ENCODE peak calls at places on chromosomes 11 and 22, in seven cellular contexts. R, I, D, A, W, X and Z are unnamed samples.

GRCh38 chr11:66317322-66317765 is 500 bp upstream of the CD248 start:
- DNase-seq in R (no peak), I (no peak), D (peak; percentile 77), A (peak; percentile 40), W (peak; percentile 36), X (peak; percentile 20), Z (no peak)

GRCh38 chr22:18063311-18063710 is 14.5 kb upstream of the PEX26 start:
- DNase-seq in R (peak; percentile 65), I (no peak), D (no peak), A (no peak), W (no peak), X (no peak), Z (peak; percentile 63)

GRCh38 chr11:27930946-27931345 is 177.0 kb downstream of the KIF18A start:
- DNase-seq in R (no peak), I (no peak), D (no peak), A (no peak), W (no peak), X (no peak), Z (no peak)

GRCh38 chr11:125591659-125592304 is 870 bp upstream of the STT3A start:
- DNase-seq in R (peak; percentile 40), I (no peak), D (peak; percentile 45), A (peak; percentile 22), W (peak; percentile 17), X (peak; percentile 39), Z (peak; percentile 64)

GRCh38 chr11:76745059-76745376 is 38.1 kb upstream of the TSKU start:
- DNase-seq in R (no peak), I (no peak), D (no peak), A (no peak), W (no peak), X (no peak), Z (no peak)

GRCh38 chr11:119902656-119903181 is 173.7 kb upstream of the NECTIN1 start:
- DNase-seq in R (no peak), I (no peak), D (no peak), A (no peak), W (no peak), X (no peak), Z (no peak)

GRCh38 chr11:108914981-108915380 is 250.1 kb downstream of the DDX10 start:
- DNase-seq in R (no peak), I (no peak), D (no peak), A (no peak), W (no peak), X (no peak), Z (no peak)

GRCh38 chr11:12682288-12682687 is 8.1 kb downstream of the TEAD1 start:
- DNase-seq in R (no peak), I (no peak), D (no peak), A (no peak), W (no peak), X (no peak), Z (no peak)

GRCh38 chr22:17924735-17925727 is 99.3 kb downstream of the MICAL3 start:
- DNase-seq in R (peak; percentile 43), I (no peak), D (no peak), A (no peak), W (no peak), X (no peak), Z (peak; percentile 32)

GRCh38 chr22:32557424-32557823 is 82.8 kb downstream of the FBXO7 start:
- DNase-seq in R (no peak), I (no peak), D (no peak), A (no peak), W (no peak), X (no peak), Z (peak; percentile 43)

DNA sequence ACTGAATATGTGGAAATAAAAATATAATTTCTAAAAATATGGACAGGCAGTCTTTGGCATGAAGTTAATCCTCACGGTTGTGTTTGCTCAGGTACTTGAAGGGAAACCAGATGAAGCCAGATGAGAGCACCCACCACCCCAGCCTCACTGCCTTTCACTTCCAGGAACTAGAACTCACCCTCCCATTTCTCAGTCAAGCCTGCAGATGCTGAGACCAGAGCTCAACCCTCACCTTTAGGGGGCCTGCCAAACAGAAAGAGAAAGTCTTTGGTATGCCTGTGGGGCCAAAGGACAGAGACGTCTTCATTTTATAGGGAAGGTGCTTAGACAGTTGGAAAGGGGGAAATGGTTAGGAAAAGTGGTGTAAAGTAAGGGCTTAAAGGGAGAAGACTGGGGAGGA is 252.8 kb upstream of the PLET1 start:
- DNase-seq in R (no peak), I (no peak), D (no peak), A (no peak), W (no peak), X (no peak), Z (no peak)
- H3K4me3 ChIP-seq in R (no peak overlapping the region), I (no peak overlapping the region), D (no peak overlapping the region), A (no peak overlapping the region), W (no peak overlapping the region), X (no peak overlapping the region), Z (no peak overlapping the region)

GRCh38 chr11:123798513-123799252 is 7.5 kb downstream of the OR6M1 start:
- DNase-seq in R (no peak), I (no peak), D (no peak), A (no peak), W (no peak), X (no peak), Z (peak; percentile 15)
- TF ChIP-seq CTCF in R (no peak), I (no peak), D (no peak), A (no peak), W (no peak), X (no peak), Z (no peak)

GRCh38 chr11:64888406-64888757 is 10.0 kb upstream of the EHD1 start:
- DNase-seq in R (no peak), I (no peak), D (no peak), A (no peak), W (no peak), X (no peak), Z (no peak)
- H3K4me3 ChIP-seq in R (no peak overlapping the region), I (no peak overlapping the region), D (no peak overlapping the region), A (peak overlapping the region; percentile 27), W (no peak overlapping the region), X (no peak overlapping the region), Z (no peak overlapping the region)

GRCh38 chr11:17831228-17831627 is 96.6 kb downstream of the KCNC1 start:
- DNase-seq in R (no peak), I (no peak), D (no peak), A (no peak), W (no peak), X (no peak), Z (no peak)

GRCh38 chr11:17822021-17822781 is 87.6 kb downstream of the KCNC1 start:
- DNase-seq in R (no peak), I (no peak), D (no peak), A (no peak), W (peak; percentile 39), X (peak; percentile 62), Z (peak; percentile 47)

GRCh38 chr11:17831883-17832282 is 97.3 kb downstream of the KCNC1 start:
- DNase-seq in R (no peak), I (no peak), D (peak; percentile 14), A (no peak), W (no peak), X (no peak), Z (no peak)

GRCh38 chr11:17828311-17828751 is 93.8 kb downstream of the KCNC1 start:
- DNase-seq in R (no peak), I (no peak), D (no peak), A (peak; percentile 49), W (no peak), X (peak; percentile 77), Z (no peak)

GRCh38 chr11:17827006-17827405 is 92.4 kb downstream of the KCNC1 start:
- DNase-seq in R (peak; percentile 41), I (no peak), D (peak; percentile 7), A (no peak), W (no peak), X (no peak), Z (peak; percentile 43)
- TF ChIP-seq CTCF in R (peak; percentile 57), I (no peak), D (peak; percentile 8), A (no peak), W (peak; percentile 55), X (no peak), Z (peak; percentile 55)